ENCODE peak calls at places on chromosome 2, in eight cellular contexts. T is mammary epithelial cell, D is H1, G is A549, S is fibroblast of pulmonary artery, M is brain microvascular endothelial cell, Z is foreskin fibroblast, U is body of pancreas. V is an unnamed sample.

GRCh38 chr2:105397959-105398521 is 811 bp downstream of the FHL2 start:
- DNase-seq in T (no peak), D (no peak), G (no peak), S (peak; percentile 50), M (no peak), Z (peak; percentile 52), U (no peak), V (peak; percentile 48)

GRCh38 chr2:237591021-237591370 is 462 bp upstream of the RAB17 start:
- DNase-seq in T (peak; percentile 46), D (peak; percentile 82), G (no peak), S (no peak), M (no peak), Z (no peak), U (peak; percentile 91), V (no peak)

GRCh38 chr2:235535423-235536130 is 41.7 kb downstream of the AGAP1 start:
- DNase-seq in T (no peak), D (no peak), G (no peak), S (no peak), M (no peak), Z (no peak), U (no peak), V (no peak)

GRCh38 chr2:100391735-100392515 is 25.5 kb downstream of the CHST10 start:
- DNase-seq in T (no peak), D (no peak), G (no peak), S (no peak), M (no peak), Z (no peak), U (peak; percentile 14), V (no peak)

GRCh38 chr2:201698588-201699226 is at the start of gene MPP4:
- DNase-seq in T (peak; percentile 46), D (no peak), G (no peak), S (peak; percentile 33), M (no peak), Z (peak; percentile 73), U (no peak), V (peak; percentile 26)

GRCh38 chr2:238164906-238165287 is 6.1 kb downstream of the ERFE start:
- DNase-seq in T (no peak), D (no peak), G (no peak), S (no peak), M (no peak), Z (no peak), U (no peak), V (no peak)

GRCh38 chr2:43609304-43609883 is 13.6 kb upstream of the THADA start:
- DNase-seq in T (peak; percentile 29), D (no peak), G (peak; percentile 62), S (peak; percentile 63), M (peak; percentile 55), Z (peak; percentile 74), U (peak; percentile 47), V (peak; percentile 57)

GRCh38 chr2:241931976-241932894 is 62.7 kb downstream of the RTP5 start:
- DNase-seq in T (no peak), D (no peak), G (no peak), S (no peak), M (no peak), Z (no peak), U (no peak), V (no peak)

GRCh38 chr2:218839430-218839829 is 7.8 kb upstream of the PRKAG3 start:
- DNase-seq in T (peak; percentile 23), D (no peak), G (no peak), S (peak; percentile 88), M (peak; percentile 9), Z (peak; percentile 77), U (no peak), V (peak; percentile 84)

GRCh38 chr2:42754776-42755140 is 9.2 kb downstream of the OXER1 start:
- DNase-seq in T (no peak), D (no peak), G (no peak), S (no peak), M (no peak), Z (no peak), U (no peak), V (no peak)

DNA sequence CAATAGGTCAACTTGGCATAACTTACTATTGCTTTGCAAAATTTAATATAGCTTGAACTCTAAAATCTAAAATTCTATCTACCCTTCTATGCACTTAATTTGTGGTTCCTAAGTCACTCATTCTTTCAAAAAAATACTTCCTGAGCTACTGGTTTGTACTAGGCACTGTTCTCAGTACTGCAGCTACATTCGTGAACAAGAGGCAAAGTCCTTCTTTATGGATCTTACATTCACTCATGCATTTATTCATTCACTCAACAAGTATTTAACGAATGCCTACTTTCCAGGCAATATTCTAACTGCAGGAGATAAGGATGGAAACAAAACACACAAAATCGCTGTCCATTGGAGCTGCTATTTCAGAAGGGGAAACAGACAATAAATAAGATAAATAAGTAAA is 104.8 kb downstream of the NBAS start:
- DNase-seq in T (no peak), D (no peak), G (no peak), S (no peak), M (no peak), Z (no peak), U (no peak), V (no peak)
- H3K4me3 ChIP-seq in T (no peak overlapping the region), D (no peak overlapping the region), G (no peak overlapping the region), S (no peak overlapping the region), M (no peak overlapping the region), Z (no peak overlapping the region), U (no peak overlapping the region), V (no peak overlapping the region)

GRCh38 chr2:74142340-74142739 is 5.4 kb downstream of the BOLA3 start:
- DNase-seq in T (no peak), D (no peak), G (peak; percentile 41), S (no peak), M (no peak), Z (peak; percentile 23), U (no peak), V (no peak)
- TF ChIP-seq CTCF in T (no peak), D (peak; percentile 44), G (no peak), S (no peak), M (peak; percentile 42), Z (no peak), U (no peak), V (peak; percentile 28)

GRCh38 chr2:37418956-37419355 is 74.5 kb downstream of the QPCT start:
- DNase-seq in T (peak; percentile 11), D (no peak), G (no peak), S (no peak), M (no peak), Z (no peak), U (no peak), V (no peak)

GRCh38 chr2:37417321-37417720 is 72.9 kb downstream of the QPCT start:
- DNase-seq in T (no peak), D (no peak), G (no peak), S (peak; percentile 51), M (peak; percentile 36), Z (peak; percentile 34), U (no peak), V (peak; percentile 80)

GRCh38 chr2:37414470-37414949 is 70.1 kb downstream of the QPCT start:
- DNase-seq in T (peak; percentile 52), D (no peak), G (peak; percentile 69), S (peak; percentile 86), M (peak; percentile 38), Z (peak; percentile 79), U (no peak), V (peak; percentile 85)

GRCh38 chr2:37412201-37412600 is 67.8 kb downstream of the QPCT start:
- DNase-seq in T (no peak), D (no peak), G (no peak), S (no peak), M (no peak), Z (no peak), U (no peak), V (no peak)

GRCh38 chr2:37415128-37415817 is 70.8 kb downstream of the QPCT start:
- DNase-seq in T (peak; percentile 12), D (no peak), G (no peak), S (peak; percentile 52), M (no peak), Z (peak; percentile 74), U (no peak), V (peak; percentile 43)
- H3K4me3 ChIP-seq in T (no peak overlapping the region), D (no peak overlapping the region), G (no peak overlapping the region), S (no peak overlapping the region), M (no peak overlapping the region), Z (no peak overlapping the region), U (no peak overlapping the region), V (no peak overlapping the region)

GRCh38 chr2:117789505-117789904 is 25.0 kb upstream of the DDX18 start:
- DNase-seq in T (no peak), D (no peak), G (no peak), S (no peak), M (no peak), Z (no peak), U (no peak), V (no peak)

GRCh38 chr2:117786520-117786919 is 28.0 kb upstream of the DDX18 start:
- DNase-seq in T (peak; percentile 25), D (no peak), G (no peak), S (no peak), M (no peak), Z (no peak), U (no peak), V (no peak)

DNA sequence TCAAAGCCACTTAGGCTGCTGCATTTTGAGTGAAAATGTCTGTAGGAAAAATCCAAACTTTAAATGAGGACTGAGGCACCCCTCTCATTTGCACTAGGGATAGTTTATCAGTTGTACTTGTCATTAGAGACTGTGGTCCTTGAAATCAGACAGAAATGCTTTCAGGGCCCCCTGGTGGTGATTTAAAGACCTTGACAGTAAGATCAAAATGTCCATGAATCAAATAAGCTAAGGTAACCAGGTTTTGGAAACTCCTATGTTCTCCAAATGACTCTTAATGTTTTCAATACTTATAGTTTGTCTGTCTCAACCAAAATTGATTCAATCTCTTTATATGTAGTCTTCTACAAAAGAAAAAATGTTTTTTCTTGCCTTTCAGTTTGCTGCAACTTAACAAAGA is 28.8 kb upstream of the DDX18 start:
- DNase-seq in T (peak; percentile 19), D (no peak), G (peak; percentile 15), S (peak; percentile 58), M (peak; percentile 58), Z (peak; percentile 64), U (peak; percentile 49), V (peak; percentile 68)
- TF ChIP-seq CTCF in T (peak; percentile 73), D (no peak), G (peak; percentile 68), S (peak; percentile 76), M (peak; percentile 66), Z (peak; percentile 61), U (peak; percentile 45), V (peak; percentile 70)

V was measured in cardiac fibroblast.